ENCODE peak calls at places on chromosomes 12 and 14, in eight cellular contexts. D is bronchial epithelial cell; H is CD8-positive, alpha-beta T cell; X is fibroblast of lung; B is astrocyte of the spinal cord; Z is aorta; A is retinal pigment epithelial cell; W is astrocyte of the cerebellum. G is an unnamed sample.

GRCh38 chr12:10716704-10717315 is 6.3 kb downstream of the YBX3 start:
- DNase-seq in H (no peak), A (peak), Z (peak), W (peak), D (peak), B (peak), X (peak), G (peak)

GRCh38 chr14:77151245-77151644 is 9.7 kb upstream of the ZDHHC22 start:
- DNase-seq in X (no peak), Z (no peak), A (no peak), D (no peak), W (no peak), B (no peak), H (no peak), G (no peak)

GRCh38 chr14:101040538-101041442 is 137.3 kb upstream of the RTL1 start:
- DNase-seq in X (no peak), W (no peak), H (no peak), B (no peak), Z (peak), A (no peak), D (no peak), G (no peak)

GRCh38 chr12:120229071-120229582 is 28.2 kb upstream of the RPLP0 start:
- DNase-seq in B (no peak), X (no peak), W (no peak), H (no peak), D (no peak), Z (no peak), A (no peak), G (no peak)

GRCh38 chr14:104302794-104303405 is 164.5 kb downstream of the KIF26A start:
- DNase-seq in B (no peak), X (no peak), H (no peak), D (no peak), Z (peak), A (no peak), W (no peak), G (no peak)

GRCh38 chr14:90627478-90627877 is 188.8 kb downstream of the TTC7B start:
- DNase-seq in A (no peak), D (no peak), H (no peak), Z (no peak), X (no peak), B (no peak), W (no peak), G (no peak)

GRCh38 chr14:93073833-93074769 is 41.6 kb downstream of the ITPK1 start:
- DNase-seq in D (peak), H (no peak), A (no peak), B (peak), Z (no peak), X (peak), W (no peak), G (no peak)

GRCh38 chr14:57136669-57137068 is 132.0 kb downstream of the EXOC5 start:
- DNase-seq in D (no peak), W (no peak), B (no peak), A (no peak), X (no peak), Z (no peak), H (no peak), G (no peak)

GRCh38 chr14:75190023-75190422 is 13.6 kb upstream of the TMED10 start:
- DNase-seq in X (no peak), H (no peak), A (no peak), Z (no peak), B (no peak), D (no peak), W (no peak), G (no peak)

GRCh38 chr14:67641902-67642749 is 22.4 kb downstream of the ARG2 start:
- DNase-seq in X (no peak), A (no peak), Z (no peak), D (no peak), W (no peak), B (no peak), H (no peak), G (no peak)

GRCh38 chr14:59239030-59239429 is 50.6 kb downstream of the DAAM1 start:
- DNase-seq in Z (no peak), W (no peak), B (no peak), X (no peak), A (no peak), H (no peak), D (no peak), G (no peak)

GRCh38 chr14:60648934-60649814 is at the start of gene SIX1:
- DNase-seq in H (no peak), D (peak), X (peak), A (peak), B (peak), Z (peak), W (peak), G (peak)

GRCh38 chr14:26773906-26774593 is 176.2 kb upstream of the NOVA1 start:
- DNase-seq in W (no peak), H (no peak), A (no peak), D (peak), Z (no peak), B (no peak), X (no peak), G (no peak)

GRCh38 chr12:86264451-86265328 is 8.5 kb upstream of the MGAT4C start:
- DNase-seq in D (peak), A (no peak), B (no peak), X (peak), Z (peak), W (no peak), H (no peak), G (no peak)

GRCh38 chr12:84077692-84078091 is 834.9 kb downstream of the SLC6A15 start:
- DNase-seq in X (peak), H (no peak), A (no peak), Z (no peak), B (no peak), D (no peak), W (no peak), G (no peak)

GRCh38 chr12:99609455-99610181 is 37.9 kb upstream of the GARIN6 start:
- DNase-seq in A (no peak), H (no peak), Z (no peak), B (no peak), W (no peak), X (no peak), D (no peak), G (no peak)

GRCh38 chr12:85413266-85413665 is 133.2 kb downstream of the ALX1 start:
- DNase-seq in B (no peak), Z (no peak), W (no peak), H (no peak), D (peak), A (no peak), X (no peak), G (no peak)

GRCh38 chr12:30019386-30020140 is 235.8 kb upstream of the TMTC1 start:
- DNase-seq in D (no peak), Z (no peak), A (no peak), X (no peak), B (no peak), H (no peak), W (no peak), G (no peak)

GRCh38 chr12:92943482-92944250 is 14.6 kb upstream of the EEA1 start:
- DNase-seq in W (no peak), H (no peak), B (peak), Z (no peak), D (no peak), X (peak), A (no peak), G (no peak)

GRCh38 chr14:99749763-99750715 is 43.2 kb upstream of the EML1 start:
- DNase-seq in A (no peak), D (no peak), W (no peak), H (no peak), Z (peak), B (no peak), X (no peak), G (no peak)

GRCh38 chr12:42192258-42192657 is 45.8 kb downstream of the YAF2 start:
- DNase-seq in B (no peak), X (no peak), H (no peak), Z (no peak), W (no peak), A (no peak), D (no peak), G (no peak)

GRCh38 chr12:78210894-78211302 is 380.2 kb downstream of the NAV3 start:
- DNase-seq in W (peak), A (peak), B (peak), H (no peak), Z (no peak), X (peak), D (peak), G (peak)

GRCh38 chr12:50314629-50315312 is 31.5 kb upstream of the LIMA1 start:
- DNase-seq in Z (no peak), A (no peak), D (peak), X (peak), H (no peak), W (peak), B (peak), G (no peak)

GRCh38 chr12:13431041-13431440 is 234.5 kb downstream of the EMP1 start:
- DNase-seq in A (no peak), B (no peak), D (no peak), H (no peak), Z (no peak), W (no peak), X (no peak), G (no peak)

GRCh38 chr12:94767971-94768370 is 117.6 kb upstream of the TMCC3 start:
- DNase-seq in H (no peak), W (peak), B (peak), D (no peak), Z (no peak), X (no peak), A (no peak), G (no peak)
- H3K4me3 ChIP-seq in H (no peak), W (no peak), B (no peak), D (no peak), Z (no peak), X (no peak), A (no peak), G (no peak)

DNA sequence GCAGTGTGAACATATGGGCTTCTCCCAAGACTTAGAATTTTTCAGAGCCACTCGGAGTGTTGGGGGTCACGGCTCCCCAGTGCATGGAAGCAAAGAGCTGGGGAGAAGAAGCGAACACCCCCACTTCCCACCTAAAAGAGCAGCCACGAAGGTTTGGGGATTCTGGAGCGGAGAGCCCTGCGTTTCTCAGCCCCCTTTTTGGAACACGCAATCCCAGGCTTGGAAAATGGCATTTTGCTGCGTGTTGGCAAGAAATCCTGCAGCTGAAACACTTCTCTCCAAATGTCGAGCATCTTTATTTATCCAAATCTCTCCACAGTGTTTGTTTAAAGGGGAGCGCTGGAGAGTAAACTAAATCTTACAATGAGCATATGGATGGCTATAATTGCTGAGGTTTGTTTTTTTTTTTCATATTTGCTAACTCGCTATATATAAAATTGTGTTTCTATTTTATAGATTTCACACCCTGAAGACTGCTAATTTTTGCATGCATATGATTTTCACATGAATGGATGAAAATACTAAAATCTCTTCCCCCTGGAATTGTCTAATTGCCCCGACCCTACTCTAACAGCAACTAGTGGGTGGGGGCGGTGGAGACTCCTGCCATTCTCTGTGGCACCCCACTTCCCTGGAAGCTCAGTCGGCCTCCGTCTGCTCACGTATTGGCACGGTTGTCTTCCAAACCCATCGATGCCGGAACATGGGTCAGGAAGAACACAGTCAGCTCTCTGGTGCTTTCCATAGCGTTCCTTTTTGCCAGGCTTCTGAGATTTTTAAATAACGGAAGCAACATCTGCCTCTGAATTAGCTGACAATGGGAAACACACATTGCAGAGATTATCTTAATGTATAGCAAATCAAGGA is 120.5 kb downstream of the GCH1 start:
- DNase-seq in H (no peak), X (peak), A (no peak), W (no peak), B (no peak), D (no peak), Z (no peak), G (no peak)
- H3K4me3 ChIP-seq in H (no peak), X (no peak), A (no peak), W (no peak), B (no peak), D (no peak), Z (no peak), G (no peak)

DNA sequence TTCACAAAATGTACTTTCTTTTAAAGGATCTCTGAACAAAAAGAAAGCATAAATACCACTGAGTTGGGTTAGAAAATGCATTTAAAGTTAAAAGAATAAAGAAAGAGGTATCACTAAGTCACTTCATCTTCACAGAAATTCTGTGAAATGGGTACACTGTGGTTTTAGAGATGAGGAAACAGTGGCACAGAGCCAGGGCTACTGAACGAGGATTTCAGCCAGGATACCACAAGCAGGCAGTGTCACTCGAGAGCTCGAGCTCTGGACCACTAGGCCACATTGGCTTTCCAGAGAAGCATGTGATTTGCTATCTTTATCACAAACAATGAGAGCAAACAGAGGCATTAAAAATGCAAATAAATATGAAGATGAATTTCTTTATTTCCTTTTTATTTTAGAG is 51.0 kb downstream of the WDHD1 start:
- DNase-seq in B (no peak), A (no peak), X (peak), Z (no peak), H (no peak), W (no peak), D (no peak), G (no peak)
- H3K4me3 ChIP-seq in B (no peak), A (no peak), X (no peak), Z (no peak), H (no peak), W (no peak), D (no peak), G (no peak)

GRCh38 chr14:61812347-61813100 is 50.3 kb downstream of the SNAPC1 start:
- DNase-seq in A (no peak), D (no peak), W (no peak), H (no peak), Z (peak), X (no peak), B (no peak), G (no peak)
- H3K4me3 ChIP-seq in A (peak), D (peak), W (peak), H (peak), Z (peak), X (peak), B (peak), G (peak)

DNA sequence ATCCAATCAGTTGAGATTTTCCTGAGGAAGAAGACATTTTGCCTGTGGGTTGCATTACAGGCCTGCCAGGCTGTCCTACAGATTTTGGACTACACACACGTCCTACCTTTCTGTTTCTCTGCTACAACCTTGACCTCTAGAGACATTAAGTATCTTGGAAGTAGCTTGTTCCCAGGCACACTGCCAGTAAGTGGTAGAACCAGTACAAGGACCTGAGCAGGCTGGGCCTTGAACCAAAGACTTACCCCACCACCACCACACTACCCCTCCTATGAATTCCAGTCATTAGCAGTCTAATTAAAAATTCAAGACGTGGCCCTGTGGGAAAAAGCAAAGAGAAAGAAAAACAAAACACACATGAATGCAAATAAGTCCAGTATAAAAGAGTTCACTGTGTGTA is 74.1 kb upstream of the ST8SIA1 start:
- DNase-seq in H (no peak), D (no peak), B (no peak), X (no peak), Z (no peak), W (peak), A (no peak), G (no peak)
- H3K4me3 ChIP-seq in H (no peak), D (no peak), B (no peak), X (no peak), Z (no peak), W (no peak), A (no peak), G (no peak)

DNA sequence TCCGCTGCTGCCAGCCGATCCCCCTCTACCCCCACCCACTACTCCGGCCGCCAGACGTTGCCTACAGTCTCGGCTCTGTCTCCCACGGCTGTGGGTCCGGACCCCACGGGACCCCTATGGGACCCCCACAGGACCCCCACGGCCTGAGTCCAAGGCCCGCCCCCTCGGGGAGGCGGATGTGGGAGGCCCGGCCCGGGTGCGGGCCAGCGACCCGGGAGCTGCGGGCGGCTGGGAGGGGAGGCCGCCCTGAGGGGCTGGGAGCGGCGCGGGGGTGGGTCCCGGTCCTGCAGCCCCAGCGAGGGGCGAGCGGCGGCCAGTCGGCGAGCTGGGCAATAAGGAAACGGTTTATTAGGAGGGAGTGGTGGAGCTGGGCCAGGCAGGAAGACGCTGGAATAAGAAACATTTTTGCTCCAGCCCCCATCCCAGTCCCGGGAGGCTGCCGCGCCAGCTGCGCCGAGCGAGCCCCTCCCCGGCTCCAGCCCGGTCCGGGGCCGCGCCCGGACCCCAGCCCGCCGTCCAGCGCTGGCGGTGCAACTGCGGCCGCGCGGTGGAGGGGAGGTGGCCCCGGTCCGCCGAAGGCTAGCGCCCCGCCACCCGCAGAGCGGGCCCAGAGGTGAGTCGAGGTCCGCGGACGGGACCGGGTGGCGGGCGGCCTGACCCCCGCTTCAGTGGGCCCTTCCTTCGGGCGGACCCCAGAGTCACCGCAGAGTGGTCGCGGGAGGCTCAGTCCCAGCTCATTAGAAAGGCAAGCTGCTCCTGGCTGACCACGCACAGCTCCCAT is at the start of gene ACVRL1:
- DNase-seq in Z (peak), W (no peak), X (peak), A (no peak), D (no peak), H (no peak), B (no peak), G (no peak)
- H3K4me3 ChIP-seq in Z (peak), W (peak), X (peak), A (peak), D (no peak), H (no peak), B (peak), G (peak)

G was measured in skeletal muscle cell.